ENCODE peak calls at places on chromosomes 13 and 19, in four cellular contexts. One of them, this sample, is unnamed.

GRCh38 chr13:104357174-104357573 is 1291.0 kb upstream of the SLC10A2 start:
- DNase-seq in IMR-90: no peak
- DNase-seq in stomach: no peak
- DNase-seq in PC-3: no peak
- DNase-seq in this sample: no peak

GRCh38 chr19:48295458-48295857 is 25.6 kb downstream of the ZNF114 start:
- DNase-seq in IMR-90: no peak
- DNase-seq in stomach: no peak
- DNase-seq in PC-3: no peak
- DNase-seq in this sample: no peak

GRCh38 chr19:29771708-29772415 is 39.9 kb upstream of the CCNE1 start:
- DNase-seq in IMR-90: peak; percentile 37
- DNase-seq in stomach: peak; percentile 41
- DNase-seq in PC-3: peak; percentile 46
- DNase-seq in this sample: peak; percentile 5

GRCh38 chr13:36616706-36617105 is 57.1 kb upstream of the SERTM1 start:
- DNase-seq in IMR-90: no peak
- DNase-seq in stomach: no peak
- DNase-seq in PC-3: no peak
- DNase-seq in this sample: no peak

GRCh38 chr19:13040916-13041292 is 45.6 kb downstream of the NFIX start:
- DNase-seq in IMR-90: no peak
- DNase-seq in stomach: no peak
- DNase-seq in PC-3: no peak
- DNase-seq in this sample: no peak

GRCh38 chr19:47414469-47414868 is 4.9 kb downstream of the MEIS3 start:
- DNase-seq in IMR-90: no peak
- DNase-seq in stomach: no peak
- DNase-seq in PC-3: peak; percentile 57
- DNase-seq in this sample: no peak

GRCh38 chr19:6235031-6235951 is 44.5 kb downstream of the MLLT1 start:
- DNase-seq in IMR-90: no peak
- DNase-seq in stomach: no peak
- DNase-seq in PC-3: no peak
- DNase-seq in this sample: no peak

GRCh38 chr13:102846261-102847015 is 606 bp downstream of the ERCC5 start:
- DNase-seq in IMR-90: peak; percentile 30
- DNase-seq in stomach: peak; percentile 40
- DNase-seq in PC-3: peak; percentile 34
- DNase-seq in this sample: no peak

GRCh38 chr19:13115936-13116281 is 631 bp downstream of the TRMT1 start:
- DNase-seq in IMR-90: no peak
- DNase-seq in stomach: no peak
- DNase-seq in PC-3: no peak
- DNase-seq in this sample: no peak

GRCh38 chr19:4060621-4061177 is 6.0 kb downstream of the ZBTB7A start:
- DNase-seq in IMR-90: no peak
- DNase-seq in stomach: no peak
- DNase-seq in PC-3: no peak
- DNase-seq in this sample: no peak

GRCh38 chr19:57559008-57559403 is 657 bp downstream of the ZNF550 start:
- DNase-seq in IMR-90: no peak
- DNase-seq in stomach: no peak
- DNase-seq in PC-3: peak; percentile 30
- DNase-seq in this sample: no peak

GRCh38 chr13:75550159-75550567 is 572 bp downstream of the UCHL3 start:
- DNase-seq in IMR-90: peak; percentile 87
- DNase-seq in stomach: no peak
- DNase-seq in PC-3: peak; percentile 75
- DNase-seq in this sample: no peak

GRCh38 chr19:18941628-18942354 is 774 bp upstream of the HOMER3 start:
- DNase-seq in IMR-90: no peak
- DNase-seq in stomach: no peak
- DNase-seq in PC-3: no peak
- DNase-seq in this sample: no peak

GRCh38 chr13:113116871-113117271 is 5.7 kb upstream of the F10 start:
- DNase-seq in IMR-90: no peak
- DNase-seq in stomach: peak; percentile 9
- DNase-seq in PC-3: no peak
- DNase-seq in this sample: no peak

GRCh38 chr19:33436360-33437345 is 63.1 kb downstream of the CEBPG start:
- DNase-seq in IMR-90: no peak
- DNase-seq in stomach: no peak
- DNase-seq in PC-3: no peak
- DNase-seq in this sample: no peak

GRCh38 chr19:30222428-30222873 is 149.7 kb upstream of the ZNF536 start:
- DNase-seq in IMR-90: no peak
- DNase-seq in stomach: no peak
- DNase-seq in PC-3: no peak
- DNase-seq in this sample: no peak

GRCh38 chr19:55358943-55359908 is 3.8 kb downstream of the GARIN5B start:
- DNase-seq in IMR-90: no peak
- DNase-seq in stomach: no peak
- DNase-seq in PC-3: no peak
- DNase-seq in this sample: no peak

GRCh38 chr13:113763254-113763653 is 4.2 kb downstream of the TMEM255B start:
- DNase-seq in IMR-90: no peak
- DNase-seq in stomach: peak; percentile 14
- DNase-seq in PC-3: no peak
- DNase-seq in this sample: no peak

GRCh38 chr19:44889830-44890365 is 1.2 kb upstream of the TOMM40 start:
- DNase-seq in IMR-90: no peak
- DNase-seq in stomach: no peak
- DNase-seq in PC-3: no peak
- DNase-seq in this sample: no peak

GRCh38 chr13:23044906-23045305 is 135.9 kb upstream of the SGCG start:
- DNase-seq in IMR-90: no peak
- DNase-seq in stomach: no peak
- DNase-seq in PC-3: no peak
- DNase-seq in this sample: no peak

GRCh38 chr13:89845874-89846273 is 1501.6 kb upstream of the MIR17HG start:
- DNase-seq in IMR-90: no peak
- DNase-seq in stomach: no peak
- DNase-seq in PC-3: no peak
- DNase-seq in this sample: no peak

GRCh38 chr13:50574731-50575130 is 268.8 kb downstream of the DLEU7 start:
- DNase-seq in IMR-90: no peak
- DNase-seq in stomach: no peak
- DNase-seq in PC-3: no peak
- DNase-seq in this sample: no peak

GRCh38 chr13:96744665-96745331 is 249.5 kb downstream of the OXGR1 start:
- DNase-seq in IMR-90: no peak
- DNase-seq in stomach: no peak
- DNase-seq in PC-3: no peak
- DNase-seq in this sample: no peak

GRCh38 chr13:27290715-27291114 is 20.1 kb downstream of the RASL11A start:
- DNase-seq in IMR-90: no peak
- DNase-seq in stomach: no peak
- DNase-seq in PC-3: no peak
- DNase-seq in this sample: no peak

GRCh38 chr13:48562296-48563066 is 29.6 kb upstream of the RCBTB2 start:
- DNase-seq in IMR-90: no peak
- DNase-seq in stomach: no peak
- DNase-seq in PC-3: peak; percentile 55
- DNase-seq in this sample: no peak

GRCh38 chr13:86831084-86831483 is 840.1 kb upstream of the SLITRK5 start:
- DNase-seq in IMR-90: no peak
- DNase-seq in stomach: no peak
- DNase-seq in PC-3: no peak
- DNase-seq in this sample: no peak

GRCh38 chr19:9848060-9848459 is 12.9 kb downstream of the PIN1 start:
- DNase-seq in IMR-90: no peak
- DNase-seq in stomach: no peak
- DNase-seq in PC-3: peak; percentile 49
- DNase-seq in this sample: no peak

GRCh38 chr13:40181203-40181845 is 485.1 kb downstream of the FOXO1 start:
- DNase-seq in IMR-90: peak; percentile 17
- DNase-seq in stomach: no peak
- DNase-seq in PC-3: peak; percentile 44
- DNase-seq in this sample: no peak

DNA sequence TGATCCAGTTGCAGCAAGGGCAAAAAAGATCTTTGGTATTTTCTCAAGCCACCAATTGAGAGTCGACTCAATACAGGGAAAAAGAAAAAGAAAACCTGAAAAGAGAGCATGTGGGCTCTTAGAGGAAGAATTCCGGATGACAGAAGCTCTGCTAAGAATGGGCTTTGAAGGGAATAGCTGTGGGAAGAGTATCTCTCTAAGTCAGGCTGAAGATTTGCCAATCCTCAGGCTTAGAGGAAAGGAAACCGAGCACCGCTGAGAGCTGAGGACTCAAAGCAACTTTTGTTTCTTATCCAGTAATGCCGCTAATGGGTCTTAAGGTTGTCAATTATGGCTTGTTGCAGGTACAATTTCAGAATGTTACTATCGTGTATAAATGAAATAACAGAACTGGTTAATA is 166.4 kb downstream of the EFNB2 start:
- DNase-seq in IMR-90: no peak
- DNase-seq in stomach: no peak
- DNase-seq in PC-3: no peak
- DNase-seq in this sample: no peak
- H3K27ac ChIP-seq in IMR-90: no peak overlapping the region
- H3K27ac ChIP-seq in stomach: no peak overlapping the region
- H3K27ac ChIP-seq in PC-3: no peak overlapping the region
- H3K27ac ChIP-seq in this sample: no peak overlapping the region

GRCh38 chr13:31850041-31850440 is 110.7 kb downstream of the RXFP2 start:
- DNase-seq in IMR-90: no peak
- DNase-seq in stomach: no peak
- DNase-seq in PC-3: no peak
- DNase-seq in this sample: no peak

GRCh38 chr13:31846182-31846938 is 107.0 kb downstream of the RXFP2 start:
- DNase-seq in IMR-90: peak; percentile 71
- DNase-seq in stomach: peak; percentile 90
- DNase-seq in PC-3: peak; percentile 75
- DNase-seq in this sample: peak; percentile 63

GRCh38 chr13:31851201-31851600 is 111.9 kb downstream of the RXFP2 start:
- DNase-seq in IMR-90: no peak
- DNase-seq in stomach: no peak
- DNase-seq in PC-3: no peak
- DNase-seq in this sample: no peak

GRCh38 chr13:31848621-31849020 is 109.3 kb downstream of the RXFP2 start:
- DNase-seq in IMR-90: no peak
- DNase-seq in stomach: no peak
- DNase-seq in PC-3: no peak
- DNase-seq in this sample: no peak

DNA sequence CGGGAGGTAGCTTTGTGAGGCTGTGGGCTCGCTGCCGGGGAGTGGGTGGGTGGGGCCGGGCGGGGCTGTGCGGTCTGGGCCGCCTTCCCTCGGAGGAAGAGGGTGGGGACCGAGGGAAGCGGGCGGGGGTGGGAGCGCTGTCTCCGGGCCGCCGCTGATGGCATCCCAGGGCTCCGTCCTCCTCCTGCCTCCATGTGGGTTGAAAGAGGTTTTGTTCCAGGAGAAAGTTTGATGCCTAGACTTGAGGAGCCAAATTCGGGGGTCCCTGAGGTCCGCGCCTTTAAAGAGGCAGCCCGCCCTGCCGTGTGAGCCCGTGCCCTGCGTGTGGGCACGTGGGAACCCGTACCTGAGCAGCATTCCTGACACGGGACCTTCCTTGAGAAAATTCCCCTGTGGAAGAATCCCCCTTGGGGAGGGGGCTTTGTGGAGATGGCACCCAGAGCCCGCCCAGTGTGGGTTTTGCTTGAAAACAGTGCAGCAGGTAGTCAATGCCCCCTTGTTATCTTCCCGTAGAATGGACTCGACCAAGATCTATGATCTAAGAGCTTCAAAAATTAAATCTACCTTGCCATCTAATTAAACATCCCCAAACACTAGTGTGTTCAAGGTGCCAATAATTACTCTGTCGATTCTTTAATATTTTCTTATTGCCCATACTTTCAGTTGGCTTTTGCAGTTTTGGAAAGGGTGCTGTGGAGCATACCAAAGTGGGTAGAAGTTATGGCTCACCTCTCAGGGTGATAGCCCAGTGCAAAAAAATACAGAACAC is 107.8 kb downstream of the RXFP2 start:
- DNase-seq in IMR-90: no peak
- DNase-seq in stomach: no peak
- DNase-seq in PC-3: no peak
- DNase-seq in this sample: no peak
- H3K4me1 ChIP-seq in IMR-90: no peaks in the 10 kb centered on the region
- H3K4me1 ChIP-seq in stomach: no peaks in the 10 kb centered on the region
- H3K4me1 ChIP-seq in PC-3: no peaks in the 10 kb centered on the region
- H3K4me1 ChIP-seq in this sample: peaks cover 23% of the 10 kb centered on the region

GRCh38 chr19:1648156-1648925 is 4.1 kb downstream of the TCF3 start:
- DNase-seq in IMR-90: no peak
- DNase-seq in stomach: no peak
- DNase-seq in PC-3: no peak
- DNase-seq in this sample: no peak

GRCh38 chr19:1646149-1646930 is 6.1 kb downstream of the TCF3 start:
- DNase-seq in IMR-90: no peak
- DNase-seq in stomach: no peak
- DNase-seq in PC-3: no peak
- DNase-seq in this sample: no peak

GRCh38 chr19:1645299-1645698 is 7.1 kb downstream of the TCF3 start:
- DNase-seq in IMR-90: no peak
- DNase-seq in stomach: no peak
- DNase-seq in PC-3: no peak
- DNase-seq in this sample: no peak

GRCh38 chr19:1647664-1648155 is 4.7 kb downstream of the TCF3 start:
- DNase-seq in IMR-90: no peak
- DNase-seq in stomach: no peak
- DNase-seq in PC-3: no peak
- DNase-seq in this sample: no peak

GRCh38 chr19:1646931-1647663 is 5.3 kb downstream of the TCF3 start:
- DNase-seq in IMR-90: no peak
- DNase-seq in stomach: no peak
- DNase-seq in PC-3: no peak
- DNase-seq in this sample: no peak
- H3K27ac ChIP-seq in IMR-90: no peak overlapping the region
- H3K27ac ChIP-seq in stomach: no peak overlapping the region
- H3K27ac ChIP-seq in PC-3: no peak overlapping the region
- H3K27ac ChIP-seq in this sample: no peak overlapping the region

DNA sequence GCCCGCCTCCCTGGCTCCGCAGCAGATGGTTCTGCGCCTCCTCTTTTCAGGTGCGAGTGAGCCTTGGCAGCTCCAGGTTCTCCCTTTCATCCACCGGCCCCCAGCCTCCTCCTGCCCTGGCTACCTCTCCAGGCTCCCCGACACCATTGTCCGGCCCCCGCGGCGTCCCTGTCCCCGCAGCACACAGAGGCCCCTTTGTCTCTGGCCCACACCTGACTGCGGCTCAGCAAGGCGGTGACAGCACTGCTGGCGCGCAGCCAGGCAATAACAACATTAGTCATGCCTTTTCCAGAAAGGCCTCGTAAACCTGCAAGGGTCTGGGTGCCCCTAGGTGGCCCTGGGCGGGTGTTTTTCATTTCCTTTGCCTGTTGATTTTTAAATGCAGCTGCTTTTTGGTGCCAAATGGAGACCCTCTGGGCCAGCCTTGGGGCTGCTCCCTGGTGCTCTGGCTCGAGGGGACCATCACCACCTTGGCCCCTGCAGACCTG is 73.2 kb upstream of the MEDAG start:
- DNase-seq in IMR-90: no peak
- DNase-seq in stomach: peak; percentile 88
- DNase-seq in PC-3: peak; percentile 97
- DNase-seq in this sample: no peak
- H3K4me1 ChIP-seq in IMR-90: peaks cover 15% of the 10 kb centered on the region
- H3K4me1 ChIP-seq in stomach: peaks cover 5% of the 10 kb centered on the region
- H3K4me1 ChIP-seq in PC-3: peaks cover 48% of the 10 kb centered on the region
- H3K4me1 ChIP-seq in this sample: no peaks in the 10 kb centered on the region